ENCODE peak calls at places on chromosomes 7 and 10, in six cellular contexts. Q is activated naive CD4-positive, alpha-beta T cell; W is stimulated activated CD4-positive, alpha-beta T cell treated with anti-CD3 and anti-CD28 coated beads, Interleukin-2, amount 100 ng/mL, for 48 hours; E is amniotic stem cell; S is NCI-H460; K is posterior cingulate gyrus. N is an unnamed sample.

GRCh38 chr10:53314856-53315255 is 542.3 kb upstream of the MBL2 start:
- DNase-seq in Q (no peak), W (no peak), E (peak), S (peak), K (no peak), N (no peak)

GRCh38 chr10:92567952-92568600 is 5.8 kb downstream of the IDE start:
- DNase-seq in Q (no peak), W (no peak), E (peak), S (no peak), K (no peak), N (no peak)

GRCh38 chr7:155282671-155283070 is 15.0 kb upstream of the INSIG1 start:
- DNase-seq in Q (no peak), W (no peak), E (no peak), S (no peak), K (no peak), N (no peak)

GRCh38 chr10:10542368-10542961 is 475.2 kb upstream of the CELF2 start:
- DNase-seq in Q (no peak), W (no peak), E (no peak), S (no peak), K (no peak), N (no peak)

GRCh38 chr7:129574487-129574886 is 37.0 kb upstream of the NRF1 start:
- DNase-seq in Q (no peak), W (no peak), E (no peak), S (no peak), K (no peak), N (no peak)

GRCh38 chr7:106284516-106285050 is at the start of gene NAMPT:
- DNase-seq in Q (no peak), W (no peak), E (no peak), S (no peak), K (no peak), N (peak)

GRCh38 chr10:102649770-102650654 is 5.7 kb downstream of the TRIM8 start:
- DNase-seq in Q (no peak), W (no peak), E (no peak), S (no peak), K (peak), N (no peak)

GRCh38 chr10:49448924-49449323 is 53.0 kb upstream of the DRGX start:
- DNase-seq in Q (no peak), W (no peak), E (no peak), S (no peak), K (no peak), N (no peak)

GRCh38 chr7:155764432-155764798 is 47.8 kb downstream of the SHH start:
- DNase-seq in Q (no peak), W (peak), E (no peak), S (no peak), K (no peak), N (no peak)

GRCh38 chr7:68288099-68288498 is 1291.5 kb downstream of the TYW1 start:
- DNase-seq in Q (no peak), W (no peak), E (no peak), S (no peak), K (no peak), N (no peak)

GRCh38 chr10:118832242-118832651 is 77.5 kb upstream of the CACUL1 start:
- DNase-seq in Q (no peak), W (no peak), E (no peak), S (no peak), K (no peak), N (no peak)

GRCh38 chr10:36802523-36803153 is 322.8 kb upstream of the ANKRD30A start:
- DNase-seq in Q (no peak), W (no peak), E (no peak), S (no peak), K (no peak), N (no peak)

GRCh38 chr7:118079369-118079768 is 104.6 kb upstream of the LSM8 start:
- DNase-seq in Q (no peak), W (no peak), E (no peak), S (no peak), K (no peak), N (no peak)

GRCh38 chr7:115221484-115221883 is 299.6 kb downstream of the MDFIC start:
- DNase-seq in Q (no peak), W (no peak), E (no peak), S (no peak), K (no peak), N (no peak)

GRCh38 chr10:79185067-79185774 is 116.5 kb downstream of the ZMIZ1 start:
- DNase-seq in Q (no peak), W (no peak), E (no peak), S (no peak), K (no peak), N (no peak)

GRCh38 chr7:70289067-70289466 is 690.8 kb downstream of the AUTS2 start:
- DNase-seq in Q (no peak), W (no peak), E (no peak), S (no peak), K (no peak), N (no peak)

GRCh38 chr10:99235872-99236626 is 397 bp upstream of the HPSE2 start:
- DNase-seq in Q (no peak), W (no peak), E (no peak), S (no peak), K (no peak), N (no peak)

N was measured in stimulated activated CD8-positive, alpha-beta memory T cell treated with anti-CD3 and anti-CD28 coated beads, Interleukin-15, amount 100 ng/mL, for 4 hours.